ENCODE peak calls at places on chromosomes 13 and 19, in eight cellular contexts. C is cardiac fibroblast, K is lung, V is WERI-Rb-1, B is neural crest cell, O is pancreas, R is endodermal cell, H is ovary. M is an unnamed sample.

GRCh38 chr19:56119585-56119978 is 1.5 kb downstream of the ZNF787 start:
- DNase-seq in B (no peak), C (peak), H (no peak), O (no peak), K (no peak), V (peak), R (no peak), M (peak)

GRCh38 chr19:22256856-22257255 is 29.4 kb upstream of the ZNF729 start:
- DNase-seq in V (no peak), O (no peak), C (no peak), B (no peak), H (no peak), R (no peak), K (no peak), M (no peak)

GRCh38 chr13:98203641-98204326 is 26.7 kb upstream of the RNF113B start:
- DNase-seq in B (no peak), K (no peak), O (no peak), C (no peak), V (no peak), H (no peak), R (no peak), M (no peak)

GRCh38 chr13:44160549-44161278 is 212.9 kb upstream of the SERP2 start:
- DNase-seq in H (no peak), B (no peak), V (no peak), O (no peak), C (no peak), R (no peak), K (peak), M (no peak)

GRCh38 chr19:40805258-40805868 is 6.4 kb downstream of the EGLN2 start:
- DNase-seq in R (no peak), O (peak), V (no peak), B (no peak), C (no peak), K (no peak), H (no peak), M (no peak)

GRCh38 chr19:32196690-32197420 is 148.6 kb upstream of the ZNF507 start:
- DNase-seq in V (no peak), H (no peak), B (no peak), R (peak), O (no peak), C (no peak), K (no peak), M (no peak)

GRCh38 chr13:47555235-47555634 is 445.8 kb downstream of the SUCLA2 start:
- DNase-seq in C (no peak), V (no peak), B (no peak), R (no peak), O (no peak), K (no peak), H (no peak), M (no peak)

GRCh38 chr13:43061496-43062280 is 38.3 kb downstream of the DNAJC15 start:
- DNase-seq in R (no peak), O (no peak), V (no peak), C (no peak), B (no peak), H (no peak), K (no peak), M (no peak)

GRCh38 chr13:20401958-20402856 is 123.5 kb downstream of the CRYL1 start:
- DNase-seq in O (no peak), H (no peak), K (no peak), B (no peak), V (no peak), C (peak), R (peak), M (no peak)

GRCh38 chr19:11355160-11356073 is at the start of gene PLPPR2:
- DNase-seq in C (peak), H (peak), R (peak), B (peak), O (peak), K (peak), V (peak), M (peak)

GRCh38 chr13:51478418-51479198 is 25.8 kb upstream of the INTS6 start:
- DNase-seq in O (no peak), R (no peak), V (no peak), K (no peak), C (no peak), B (no peak), H (no peak), M (no peak)
- TF ChIP-seq CTCF in O (no peak), R (no peak), V (no peak), K (no peak), C (no peak), B (no peak), H (no peak), M (no peak)

GRCh38 chr19:8004723-8005513 is 523 bp downstream of the ELAVL1 start:
- DNase-seq in H (peak), V (no peak), R (no peak), B (peak), C (peak), K (no peak), O (no peak), M (no peak)

GRCh38 chr19:8001651-8001994 is 3.8 kb downstream of the ELAVL1 start:
- DNase-seq in K (no peak), R (no peak), O (no peak), B (no peak), V (no peak), H (no peak), C (no peak), M (no peak)

GRCh38 chr19:8004001-8004400 is 1.4 kb downstream of the ELAVL1 start:
- DNase-seq in K (no peak), C (no peak), O (no peak), H (no peak), B (no peak), R (no peak), V (no peak), M (no peak)

GRCh38 chr19:8001995-8002849 is 3.2 kb downstream of the ELAVL1 start:
- DNase-seq in H (peak), B (peak), R (peak), O (peak), C (peak), K (peak), V (peak), M (peak)

GRCh38 chr19:8005534-8006256 is at the start of gene ELAVL1:
- DNase-seq in V (peak), C (peak), R (peak), K (peak), H (peak), B (peak), O (peak), M (peak)
- TF ChIP-seq CTCF in V (no peak), C (no peak), R (no peak), K (no peak), H (no peak), B (no peak), O (no peak), M (no peak)

DNA sequence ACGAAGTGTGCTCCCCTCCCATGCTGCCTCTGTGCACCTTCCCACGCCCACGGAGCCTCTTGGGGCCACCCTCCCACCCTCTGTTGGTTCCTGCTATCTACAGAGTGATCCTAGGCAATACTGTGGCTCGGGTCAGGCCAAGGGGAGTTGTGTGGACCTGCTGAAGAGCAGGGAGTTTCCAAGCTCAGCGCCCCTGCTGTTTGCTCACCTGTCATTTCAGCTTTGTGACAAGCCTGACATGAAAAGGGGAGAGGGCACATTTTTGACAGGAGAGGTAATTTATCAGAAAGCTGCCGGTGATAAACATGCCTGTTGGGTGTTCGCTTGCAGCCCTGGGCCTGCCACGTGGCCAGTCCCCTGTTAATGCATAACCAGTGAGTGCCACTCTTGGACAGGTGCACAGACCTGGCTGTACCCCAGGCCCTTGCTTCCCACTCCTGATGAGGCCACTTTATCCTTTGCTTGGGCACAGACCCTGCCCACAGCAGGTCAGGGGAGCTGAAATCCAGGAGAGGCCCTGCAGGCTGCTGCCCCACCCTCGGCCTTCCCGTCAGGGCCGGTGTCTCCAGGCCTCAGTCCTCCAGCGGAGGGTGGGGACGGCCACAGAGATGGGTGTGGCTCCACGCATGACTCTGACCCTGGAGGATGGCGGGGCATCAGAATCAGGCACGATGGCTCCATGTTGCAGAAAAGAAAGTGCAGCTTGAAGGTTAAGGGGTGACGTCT is 201.5 kb upstream of the GPR12 start:
- DNase-seq in V (no peak), R (no peak), C (no peak), O (peak), H (no peak), K (peak), B (no peak), M (no peak)
- TF ChIP-seq CTCF in V (no peak), R (no peak), C (no peak), O (no peak), H (no peak), K (no peak), B (no peak), M (no peak)

GRCh38 chr19:46721269-46722003 is 4.5 kb upstream of the PRKD2 start:
- DNase-seq in B (no peak), C (no peak), O (no peak), R (peak), V (no peak), H (no peak), K (no peak), M (no peak)
- TF ChIP-seq CTCF in B (peak), C (peak), O (no peak), R (peak), V (peak), H (no peak), K (no peak), M (peak)

DNA sequence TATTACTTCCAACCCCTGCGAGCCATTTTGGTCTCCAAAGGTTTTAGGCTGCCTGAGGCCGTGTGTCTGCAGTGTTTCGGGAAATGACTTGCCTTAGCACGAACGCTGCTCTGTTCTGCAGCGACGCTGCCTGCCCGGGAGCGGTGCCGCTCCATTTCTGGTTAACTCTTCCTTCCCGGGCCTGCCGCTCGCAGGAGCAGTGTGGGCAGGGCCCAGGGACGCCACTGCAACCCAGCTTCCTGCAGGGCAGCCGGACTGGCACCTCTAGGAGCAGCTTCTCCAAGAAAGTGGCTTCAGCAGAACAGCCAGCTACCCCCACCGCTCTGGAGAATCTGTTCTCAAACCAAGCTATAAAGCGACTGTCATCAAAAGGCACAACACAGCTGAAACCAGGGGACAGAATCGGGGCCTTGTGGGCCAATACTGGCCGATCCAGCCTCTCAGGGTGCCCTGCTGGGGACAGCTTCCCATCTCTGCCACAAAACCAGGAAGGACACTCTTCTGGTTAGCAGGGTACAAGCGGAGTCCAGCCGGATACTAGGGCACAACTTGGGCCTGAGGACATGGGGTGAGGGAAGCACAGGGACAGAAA is 72.2 kb downstream of the KCTD15 start:
- DNase-seq in C (peak), B (no peak), V (no peak), O (no peak), R (peak), H (peak), K (no peak), M (peak)
- TF ChIP-seq CTCF in C (no peak), B (no peak), V (no peak), O (no peak), R (no peak), H (no peak), K (no peak), M (no peak)

DNA sequence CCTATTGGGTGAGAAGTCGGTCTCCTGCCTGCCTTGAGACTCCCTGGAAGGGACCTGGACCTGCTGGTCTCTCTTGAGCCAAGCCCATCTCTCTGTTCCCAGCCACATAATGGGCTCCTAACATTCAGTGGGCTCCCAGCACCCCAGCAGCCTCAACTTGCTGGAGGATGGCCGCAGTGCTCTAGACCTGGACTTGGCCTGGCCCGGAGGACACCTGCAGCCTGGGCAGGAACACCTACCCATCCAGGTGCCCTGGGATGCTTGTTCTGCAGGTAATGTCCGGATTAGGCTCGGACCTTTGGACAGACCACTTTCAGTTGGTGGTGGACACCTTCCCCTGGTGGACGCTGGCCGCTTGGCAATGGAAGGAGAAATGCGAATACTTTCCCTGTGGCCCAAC is 214.6 kb downstream of the URI1 start:
- DNase-seq in R (no peak), C (no peak), K (no peak), O (no peak), V (no peak), H (no peak), B (no peak), M (no peak)
- TF ChIP-seq CTCF in R (no peak), C (no peak), K (no peak), O (no peak), V (no peak), H (no peak), B (no peak), M (no peak)

GRCh38 chr13:40563350-40564125 is 102.9 kb downstream of the FOXO1 start:
- DNase-seq in B (no peak), H (no peak), C (peak), V (no peak), K (no peak), O (no peak), R (no peak), M (no peak)

GRCh38 chr13:40562975-40563349 is 103.5 kb downstream of the FOXO1 start:
- DNase-seq in O (no peak), R (no peak), B (no peak), K (no peak), V (no peak), H (no peak), C (no peak), M (no peak)

GRCh38 chr13:40566811-40567210 is 99.6 kb downstream of the FOXO1 start:
- DNase-seq in K (no peak), O (no peak), B (no peak), R (no peak), C (no peak), H (no peak), V (no peak), M (no peak)

GRCh38 chr13:40565282-40566148 is 100.9 kb downstream of the FOXO1 start:
- DNase-seq in V (no peak), B (no peak), H (no peak), O (no peak), R (peak), C (no peak), K (no peak), M (no peak)

GRCh38 chr13:40564342-40564997 is 102.0 kb downstream of the FOXO1 start:
- DNase-seq in K (no peak), B (no peak), O (no peak), H (no peak), C (no peak), V (no peak), R (no peak), M (no peak)
- TF ChIP-seq CTCF in K (no peak), B (peak), O (no peak), H (peak), C (peak), V (no peak), R (peak), M (no peak)